ENCODE peak calls at places on chromosomes 12 and 14, in six cellular contexts. Y, S, W, I, N and M are unnamed samples.

GRCh38 chr12:14885718-14886201 is at the start of gene MGP:
- DNase-seq in Y (peak), S (peak), W (no peak), I (no peak), N (peak), M (no peak)

GRCh38 chr12:121400332-121401139 is 618 bp downstream of the RNF34 start:
- DNase-seq in Y (peak), S (no peak), W (peak), I (no peak), N (no peak), M (peak)

GRCh38 chr14:104195361-104195760 is 57.0 kb downstream of the KIF26A start:
- DNase-seq in Y (no peak), S (no peak), W (no peak), I (no peak), N (no peak), M (no peak)

GRCh38 chr12:81330480-81330879 is 252.6 kb downstream of the ACSS3 start:
- DNase-seq in Y (no peak), S (no peak), W (no peak), I (no peak), N (no peak), M (no peak)

GRCh38 chr12:117986705-117987469 is 18.1 kb upstream of the KSR2 start:
- DNase-seq in Y (peak), S (no peak), W (no peak), I (no peak), N (no peak), M (no peak)

GRCh38 chr14:57492859-57493258 is 798 bp downstream of the CCDC198 start:
- DNase-seq in Y (peak), S (no peak), W (no peak), I (no peak), N (no peak), M (no peak)

GRCh38 chr14:73259837-73260236 is 22.5 kb downstream of the PAPLN start:
- DNase-seq in Y (no peak), S (no peak), W (no peak), I (peak), N (no peak), M (no peak)

GRCh38 chr14:26204954-26205479 is 392.8 kb downstream of the NOVA1 start:
- DNase-seq in Y (peak), S (peak), W (peak), I (no peak), N (peak), M (no peak)

GRCh38 chr12:78156751-78157150 is 326.1 kb downstream of the NAV3 start:
- DNase-seq in Y (no peak), S (no peak), W (no peak), I (no peak), N (no peak), M (no peak)

DNA sequence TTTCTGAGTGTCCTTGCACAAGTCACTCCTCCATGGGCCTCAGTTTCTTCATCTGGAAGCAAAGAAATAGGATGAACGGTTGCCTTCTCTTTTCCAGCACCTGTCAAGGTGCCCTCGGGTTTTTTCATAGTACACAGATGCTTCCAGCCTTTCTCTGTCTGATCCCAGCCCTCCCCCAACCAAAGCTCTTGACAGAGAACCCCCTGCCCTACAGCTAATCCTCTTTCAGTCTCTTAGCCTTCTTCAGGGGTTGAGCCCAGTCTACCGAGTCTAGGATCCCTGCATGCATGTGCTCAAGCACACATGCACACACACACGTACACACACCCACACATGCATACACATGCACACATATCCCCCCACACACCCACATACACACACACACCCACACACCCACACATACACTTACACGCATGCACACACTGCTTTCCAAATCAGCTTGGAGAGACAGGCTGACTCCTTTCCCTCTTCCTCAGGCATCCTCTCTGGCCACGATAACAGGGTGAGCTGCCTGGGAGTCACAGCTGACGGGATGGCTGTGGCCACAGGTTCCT is 4.7 kb downstream of the CDCA3 start:
- DNase-seq in Y (no peak), S (no peak), W (no peak), I (no peak), N (no peak), M (no peak)
- TF ChIP-seq CTCF in Y (no peak), S (no peak), W (no peak), I (no peak), N (no peak), M (no peak)

DNA sequence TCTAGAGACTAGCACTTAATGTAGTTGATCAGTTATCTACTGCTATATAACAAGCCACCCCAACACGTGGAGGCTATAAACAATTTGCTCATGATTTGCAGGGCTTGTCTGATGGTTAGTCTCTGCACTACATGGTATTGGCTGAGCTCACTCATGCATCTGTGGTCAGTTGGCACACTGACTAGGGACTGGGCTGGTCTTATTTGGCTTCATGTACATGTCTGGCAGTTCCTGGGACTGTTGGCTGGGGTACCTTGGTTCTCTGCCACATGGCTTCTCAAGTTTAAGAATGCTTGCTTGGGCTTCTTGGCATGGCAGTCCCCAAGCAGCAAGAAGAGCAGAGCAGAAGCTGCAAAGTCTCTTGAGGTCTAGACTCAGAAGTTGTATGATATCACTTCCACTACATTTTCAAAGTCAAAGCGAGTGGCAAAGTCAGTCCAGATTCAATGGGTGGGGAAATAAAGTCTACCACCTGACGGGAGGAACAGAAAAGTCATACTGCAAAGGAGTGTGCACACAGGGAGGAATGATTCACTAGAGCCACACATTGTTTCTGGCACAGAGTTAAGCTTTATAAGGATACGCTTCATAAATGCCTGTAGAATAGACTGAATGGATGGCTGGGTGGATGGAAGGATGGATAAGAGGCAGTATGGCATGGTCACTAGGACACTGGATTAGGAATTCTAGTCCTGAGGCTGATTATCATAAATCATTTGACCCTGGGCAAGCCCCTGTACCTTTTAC is 44.8 kb upstream of the PTHLH start:
- DNase-seq in Y (no peak), S (no peak), W (no peak), I (no peak), N (no peak), M (no peak)
- H3K4me3 ChIP-seq in Y (no peak), S (no peak), W (no peak), I (no peak), N (no peak), M (no peak)

DNA sequence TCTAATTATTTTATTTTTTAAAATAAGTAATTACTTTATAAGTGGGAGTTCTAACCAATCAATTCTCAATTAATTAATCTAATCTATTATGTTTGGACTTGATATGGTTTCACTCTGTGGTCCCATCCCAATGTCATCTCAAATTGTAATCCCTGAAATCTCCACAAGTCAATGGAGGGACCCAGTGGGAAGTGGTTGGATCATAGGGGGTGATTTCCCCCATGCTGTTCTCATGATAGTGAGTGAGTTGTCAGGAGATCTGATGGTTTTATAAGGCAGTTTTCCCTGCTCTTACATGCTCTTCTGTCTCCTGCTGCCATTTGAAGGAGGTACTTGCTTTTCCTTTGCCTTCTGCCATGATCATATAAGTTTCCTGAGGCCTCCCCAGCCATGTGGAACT is 836.1 kb downstream of the GALC start:
- DNase-seq in Y (no peak), S (no peak), W (no peak), I (no peak), N (no peak), M (no peak)
- TF ChIP-seq CTCF in Y (no peak), S (no peak), W (no peak), I (no peak), N (no peak), M (no peak)

DNA sequence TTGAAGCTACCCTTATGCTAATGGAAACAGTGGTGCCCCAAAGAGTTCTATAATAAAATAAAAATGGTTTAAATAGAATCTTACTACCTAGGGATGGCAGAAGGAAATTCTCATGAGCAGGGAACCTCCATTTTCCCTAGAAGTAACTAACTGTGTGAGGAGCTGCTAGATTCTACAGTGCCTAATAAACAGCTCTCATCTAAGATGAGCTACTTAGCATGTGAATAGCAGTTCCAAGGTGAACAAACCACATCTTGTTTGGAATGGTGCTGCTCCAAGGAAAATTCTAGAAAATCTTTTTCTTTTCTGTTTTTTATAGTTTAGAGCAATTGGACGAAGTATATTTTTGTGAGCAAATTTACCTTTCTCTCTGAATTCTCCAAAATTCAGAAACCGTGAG is 1015.3 kb upstream of the NOVA1 start:
- DNase-seq in Y (no peak), S (no peak), W (no peak), I (no peak), N (no peak), M (no peak)
- H3K4me3 ChIP-seq in Y (no peak), S (no peak), W (no peak), I (no peak), N (no peak), M (no peak)

GRCh38 chr12:22670762-22671161 is 45.8 kb downstream of the ETNK1 start:
- DNase-seq in Y (peak), S (no peak), W (no peak), I (no peak), N (no peak), M (no peak)
- TF ChIP-seq CTCF in Y (peak), S (no peak), W (no peak), I (peak), N (peak), M (no peak)

GRCh38 chr14:60652674-60653387 is 3.6 kb upstream of the SIX1 start:
- DNase-seq in Y (no peak), S (no peak), W (no peak), I (no peak), N (no peak), M (peak)
- H3K4me3 ChIP-seq in Y (no peak), S (no peak), W (no peak), I (no peak), N (no peak), M (no peak)

GRCh38 chr12:50925342-50925651 is 27.0 kb upstream of the HIGD1C start:
- DNase-seq in Y (no peak), S (no peak), W (peak), I (no peak), N (peak), M (no peak)
- TF ChIP-seq CTCF in Y (no peak), S (no peak), W (no peak), I (no peak), N (no peak), M (no peak)

GRCh38 chr12:113462880-113463745 is 8.6 kb downstream of the LHX5 start:
- DNase-seq in Y (no peak), S (no peak), W (no peak), I (no peak), N (no peak), M (no peak)
- H3K4me3 ChIP-seq in Y (no peak), S (no peak), W (peak), I (no peak), N (no peak), M (peak)